ENCODE peak calls at places on chromosomes 16 and 17, in four cellular contexts. One of them, this sample, is unnamed.

GRCh38 chr17:12402963-12403622 is 262.6 kb upstream of the MYOCD start:
- DNase-seq in HepG2: no peak
- DNase-seq in GM12878: no peak
- DNase-seq in K562: no peak
- DNase-seq in this sample: no peak

GRCh38 chr16:79008036-79008868 is 592.3 kb downstream of the MAF start:
- DNase-seq in GM12878: no peak
- DNase-seq in HepG2: no peak
- DNase-seq in K562: peak
- DNase-seq in this sample: no peak

GRCh38 chr17:63780507-63780906 is 6.5 kb downstream of the DDX42 start:
- DNase-seq in GM12878: no peak
- DNase-seq in K562: no peak
- DNase-seq in HepG2: no peak
- DNase-seq in this sample: no peak

GRCh38 chr17:69854381-69854780 is 220.6 kb upstream of the KCNJ16 start:
- DNase-seq in GM12878: no peak
- DNase-seq in K562: no peak
- DNase-seq in HepG2: no peak
- DNase-seq in this sample: no peak

GRCh38 chr17:58278661-58279015 is 2.1 kb downstream of the MPO start:
- DNase-seq in GM12878: no peak
- DNase-seq in K562: no peak
- DNase-seq in HepG2: no peak
- DNase-seq in this sample: peak

GRCh38 chr17:6072157-6072556 is 2.0 kb downstream of the WSCD1 start:
- DNase-seq in HepG2: no peak
- DNase-seq in K562: no peak
- DNase-seq in GM12878: no peak
- DNase-seq in this sample: no peak

GRCh38 chr16:83744521-83744981 is 63.2 kb upstream of the HSBP1 start:
- DNase-seq in K562: no peak
- DNase-seq in HepG2: no peak
- DNase-seq in GM12878: no peak
- DNase-seq in this sample: no peak

GRCh38 chr16:73847090-73847489 is 449.5 kb upstream of the PSMD7 start:
- DNase-seq in HepG2: no peak
- DNase-seq in K562: no peak
- DNase-seq in GM12878: no peak
- DNase-seq in this sample: no peak

GRCh38 chr17:147796-148740 is 10.7 kb downstream of the SCGB1C2 start:
- DNase-seq in GM12878: no peak
- DNase-seq in K562: no peak
- DNase-seq in HepG2: no peak
- DNase-seq in this sample: no peak

GRCh38 chr16:48197294-48197693 is 41.5 kb upstream of the ABCC12 start:
- DNase-seq in GM12878: no peak
- DNase-seq in HepG2: no peak
- DNase-seq in K562: no peak
- DNase-seq in this sample: no peak

GRCh38 chr17:78661092-78661770 is 84.0 kb upstream of the DNAH17 start:
- DNase-seq in HepG2: no peak
- DNase-seq in GM12878: no peak
- DNase-seq in K562: no peak
- DNase-seq in this sample: no peak

GRCh38 chr16:21218135-21218534 is 6.8 kb upstream of the ZP2 start:
- DNase-seq in GM12878: no peak
- DNase-seq in K562: no peak
- DNase-seq in HepG2: peak
- DNase-seq in this sample: no peak

GRCh38 chr16:16109453-16110110 is 113.7 kb downstream of the ABCC6 start:
- DNase-seq in K562: no peak
- DNase-seq in HepG2: no peak
- DNase-seq in GM12878: no peak
- DNase-seq in this sample: no peak

GRCh38 chr16:85963746-85964370 is 64.9 kb downstream of the IRF8 start:
- DNase-seq in K562: no peak
- DNase-seq in HepG2: no peak
- DNase-seq in GM12878: no peak
- DNase-seq in this sample: no peak

GRCh38 chr16:31477220-31478216 is 5.4 kb upstream of the SLC5A2 start:
- DNase-seq in K562: peak
- DNase-seq in GM12878: no peak
- DNase-seq in HepG2: peak
- DNase-seq in this sample: no peak

GRCh38 chr16:83356266-83356665 is 451.5 kb upstream of the HSBP1 start:
- DNase-seq in GM12878: no peak
- DNase-seq in K562: peak
- DNase-seq in HepG2: peak
- DNase-seq in this sample: peak

GRCh38 chr16:83743720-83744119 is 64.1 kb upstream of the HSBP1 start:
- DNase-seq in GM12878: no peak
- DNase-seq in HepG2: no peak
- DNase-seq in K562: no peak
- DNase-seq in this sample: no peak

GRCh38 chr17:76394166-76394565 is 9.8 kb downstream of the SPHK1 start:
- DNase-seq in HepG2: no peak
- DNase-seq in K562: no peak
- DNase-seq in GM12878: no peak
- DNase-seq in this sample: no peak

GRCh38 chr16:82402665-82403218 is 224.0 kb upstream of the CDH13 start:
- DNase-seq in GM12878: no peak
- DNase-seq in K562: no peak
- DNase-seq in HepG2: no peak
- DNase-seq in this sample: no peak

GRCh38 chr17:2087597-2088211 is 32.8 kb downstream of the HIC1 start:
- DNase-seq in K562: peak
- DNase-seq in HepG2: no peak
- DNase-seq in GM12878: peak
- DNase-seq in this sample: no peak

GRCh38 chr16:49574826-49575225 is 201.2 kb downstream of the C16orf78 start:
- DNase-seq in HepG2: no peak
- DNase-seq in GM12878: no peak
- DNase-seq in K562: no peak
- DNase-seq in this sample: no peak

GRCh38 chr17:68599091-68599872 is 1.9 kb downstream of the FAM20A start:
- DNase-seq in K562: no peak
- DNase-seq in HepG2: no peak
- DNase-seq in GM12878: no peak
- DNase-seq in this sample: no peak

GRCh38 chr16:20409398-20410152 is at the start of gene ACSM5:
- DNase-seq in GM12878: no peak
- DNase-seq in K562: peak
- DNase-seq in HepG2: peak
- DNase-seq in this sample: no peak

GRCh38 chr16:21235199-21235585 is 1.7 kb downstream of the ANKS4B start:
- DNase-seq in GM12878: no peak
- DNase-seq in K562: peak
- DNase-seq in HepG2: no peak
- DNase-seq in this sample: no peak

GRCh38 chr17:40310882-40311391 is 2.0 kb downstream of the RARA start:
- DNase-seq in K562: no peak
- DNase-seq in GM12878: no peak
- DNase-seq in HepG2: no peak
- DNase-seq in this sample: no peak

GRCh38 chr16:48609453-48610023 is 442 bp downstream of the N4BP1 start:
- DNase-seq in K562: peak
- DNase-seq in HepG2: no peak
- DNase-seq in GM12878: no peak
- DNase-seq in this sample: peak

GRCh38 chr17:40060887-40061480 is 1.8 kb upstream of the THRA start:
- DNase-seq in K562: no peak
- DNase-seq in GM12878: no peak
- DNase-seq in HepG2: no peak
- DNase-seq in this sample: no peak

GRCh38 chr16:89906141-89907025 is 12.3 kb upstream of the MC1R start:
- DNase-seq in GM12878: no peak
- DNase-seq in K562: no peak
- DNase-seq in HepG2: no peak
- DNase-seq in this sample: no peak

GRCh38 chr17:19317359-19318095 is 45.0 kb downstream of the B9D1 start:
- DNase-seq in HepG2: peak
- DNase-seq in GM12878: no peak
- DNase-seq in K562: peak
- DNase-seq in this sample: peak

GRCh38 chr17:49928826-49929475 is 40.0 kb upstream of the DLX4 start:
- DNase-seq in HepG2: peak
- DNase-seq in K562: no peak
- DNase-seq in GM12878: no peak
- DNase-seq in this sample: no peak

GRCh38 chr17:8859029-8859803 is 8.3 kb downstream of the PIK3R6 start:
- DNase-seq in HepG2: peak
- DNase-seq in K562: peak
- DNase-seq in GM12878: no peak
- DNase-seq in this sample: no peak

GRCh38 chr16:7278636-7279035 is 54.0 kb upstream of the RBFOX1 start:
- DNase-seq in GM12878: no peak
- DNase-seq in K562: no peak
- DNase-seq in HepG2: no peak
- DNase-seq in this sample: no peak

GRCh38 chr17:4573115-4573514 is 11.2 kb upstream of the SMTNL2 start:
- DNase-seq in K562: no peak
- DNase-seq in HepG2: no peak
- DNase-seq in GM12878: no peak
- DNase-seq in this sample: no peak

DNA sequence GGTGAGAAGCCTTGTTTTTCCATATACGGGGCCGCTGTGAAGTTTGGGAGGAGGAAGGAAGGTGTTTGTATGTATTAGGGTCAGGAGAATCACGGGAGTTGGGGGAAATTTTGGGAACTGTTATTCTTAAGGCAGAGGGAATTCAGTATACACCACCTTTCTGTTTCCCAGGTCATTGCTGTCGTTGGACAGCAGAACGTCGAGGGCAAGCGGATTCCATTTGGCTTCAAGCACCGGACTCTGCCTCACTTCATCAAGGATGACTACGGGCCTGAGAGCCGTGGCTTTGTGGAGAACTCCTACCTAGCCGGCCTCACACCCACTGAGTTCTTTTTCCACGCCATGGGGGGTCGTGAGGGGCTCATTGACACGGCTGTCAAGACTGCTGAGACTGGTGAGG is 17.6 kb downstream of the POLR2A start:
- DNase-seq in HepG2: no peak
- DNase-seq in K562: no peak
- DNase-seq in GM12878: no peak
- DNase-seq in this sample: no peak
- TF ChIP-seq TARDBP in HepG2: no peak
- TF ChIP-seq TARDBP in K562: no peak
- TF ChIP-seq TARDBP in GM12878: no peak
- TF ChIP-seq TARDBP in this sample: no peak

DNA sequence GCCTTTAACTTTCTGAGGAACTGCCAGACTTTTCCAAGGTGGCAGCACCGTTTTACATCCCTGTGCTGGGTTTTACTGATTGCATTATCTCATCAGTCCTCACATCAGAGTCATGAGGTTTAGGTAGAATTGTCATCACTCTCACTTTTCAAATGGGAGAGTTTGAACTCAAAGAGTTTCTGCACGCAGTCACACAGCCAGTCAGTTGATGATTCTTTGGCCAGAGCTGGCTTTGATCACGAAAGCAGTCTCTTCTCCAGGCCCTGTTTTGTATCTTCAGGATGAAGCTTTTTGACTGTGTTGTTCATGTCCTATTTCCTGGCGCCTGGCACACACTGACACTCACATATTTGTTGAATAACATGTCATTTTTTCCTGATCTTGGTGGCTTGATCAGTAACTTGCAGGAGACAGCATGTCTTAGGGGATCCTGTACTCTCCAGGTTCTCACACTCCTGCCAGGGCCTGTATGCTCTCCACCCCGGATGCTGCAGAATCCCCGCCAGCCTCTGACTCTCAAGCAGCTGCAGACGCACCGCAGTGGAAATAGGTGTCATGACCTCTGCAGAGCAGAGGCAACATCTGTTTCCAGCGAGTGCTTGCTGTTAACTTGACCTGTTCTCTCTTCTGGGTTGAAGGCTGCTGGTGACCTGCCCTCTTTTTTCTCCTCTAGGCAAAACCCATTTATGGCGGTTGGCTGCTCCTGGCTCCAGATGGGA is 32.9 kb downstream of the MPRIP start:
- DNase-seq in GM12878: no peak
- DNase-seq in HepG2: no peak
- DNase-seq in K562: peak
- DNase-seq in this sample: no peak
- TF ChIP-seq TARDBP in GM12878: no peak
- TF ChIP-seq TARDBP in HepG2: no peak
- TF ChIP-seq TARDBP in K562: no peak
- TF ChIP-seq TARDBP in this sample: no peak

DNA sequence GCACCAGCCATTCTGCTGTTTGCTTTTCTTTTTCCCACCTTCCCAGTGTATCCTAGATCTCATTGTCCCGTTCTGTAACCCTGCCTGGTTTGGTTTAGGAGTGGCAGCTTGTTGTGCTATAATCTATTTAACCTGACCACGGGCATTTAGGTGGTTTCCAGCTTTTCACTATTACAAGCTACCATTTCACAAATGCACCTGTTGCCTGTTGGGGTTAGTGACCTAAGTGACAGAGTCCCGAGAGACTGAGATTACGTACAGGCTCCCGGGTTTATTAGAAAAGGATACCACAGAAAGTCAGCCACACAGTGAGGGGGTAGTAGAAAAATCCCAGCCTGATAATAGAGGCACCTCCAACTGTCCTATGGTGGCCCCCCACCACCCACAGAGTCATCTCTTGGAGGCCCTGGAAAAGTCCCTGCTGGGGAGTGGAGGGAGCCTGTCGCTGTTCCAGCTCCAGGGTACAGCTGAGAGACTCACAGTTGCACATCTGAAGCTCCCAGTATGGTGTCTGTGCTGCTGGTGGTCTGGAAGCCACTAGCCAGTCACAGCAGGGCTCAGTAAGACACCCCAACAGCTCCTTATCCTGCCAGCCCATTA is 21.2 kb downstream of the CLEC16A start:
- DNase-seq in K562: peak
- DNase-seq in HepG2: no peak
- DNase-seq in GM12878: peak
- DNase-seq in this sample: no peak
- TF ChIP-seq TARDBP in K562: no peak
- TF ChIP-seq TARDBP in HepG2: no peak
- TF ChIP-seq TARDBP in GM12878: peak
- TF ChIP-seq TARDBP in this sample: no peak

GRCh38 chr17:48611213-48611612 is 396 bp upstream of the HOXB7 start:
- DNase-seq in K562: no peak
- DNase-seq in HepG2: no peak
- DNase-seq in GM12878: no peak
- DNase-seq in this sample: no peak
- TF ChIP-seq TARDBP in K562: no peak
- TF ChIP-seq TARDBP in HepG2: no peak
- TF ChIP-seq TARDBP in GM12878: no peak
- TF ChIP-seq TARDBP in this sample: no peak

GRCh38 chr17:44065668-44066203 is 735 bp downstream of the LSM12 start:
- DNase-seq in GM12878: no peak
- DNase-seq in K562: peak
- DNase-seq in HepG2: no peak
- DNase-seq in this sample: no peak
- TF ChIP-seq TARDBP in GM12878: no peak
- TF ChIP-seq TARDBP in K562: no peak
- TF ChIP-seq TARDBP in HepG2: no peak
- TF ChIP-seq TARDBP in this sample: no peak

This sample was measured in HEK293T.